ENCODE peak calls at places on chromosomes 11 and 22, in four cellular contexts. One of them, this sample, is unnamed.

GRCh38 chr11:111166655-111167054 is 78.9 kb upstream of the POU2AF2 start:
- DNase-seq in mammary epithelial cell: no peak
- DNase-seq in esophagus squamous epithelium: no peak
- DNase-seq in colonic mucosa: no peak
- DNase-seq in this sample: no peak

GRCh38 chr11:128469220-128469619 is 118.1 kb downstream of the ETS1 start:
- DNase-seq in mammary epithelial cell: no peak
- DNase-seq in colonic mucosa: no peak
- DNase-seq in esophagus squamous epithelium: no peak
- DNase-seq in this sample: no peak

GRCh38 chr11:105244157-105244820 is 104.7 kb upstream of the CARD18 start:
- DNase-seq in mammary epithelial cell: peak; percentile 79
- DNase-seq in esophagus squamous epithelium: no peak
- DNase-seq in colonic mucosa: no peak
- DNase-seq in this sample: no peak

GRCh38 chr11:80598905-80599304 is 1158.1 kb upstream of the TENM4 start:
- DNase-seq in mammary epithelial cell: peak; percentile 62
- DNase-seq in colonic mucosa: no peak
- DNase-seq in esophagus squamous epithelium: no peak
- DNase-seq in this sample: no peak

GRCh38 chr11:18720811-18721575 is 5.0 kb downstream of the IGSF22 start:
- DNase-seq in esophagus squamous epithelium: no peak
- DNase-seq in colonic mucosa: peak; percentile 92
- DNase-seq in mammary epithelial cell: peak; percentile 33
- DNase-seq in this sample: peak; percentile 79

GRCh38 chr11:63508009-63508408 is 2.1 kb downstream of the LGALS12 start:
- DNase-seq in esophagus squamous epithelium: no peak
- DNase-seq in mammary epithelial cell: no peak
- DNase-seq in colonic mucosa: peak; percentile 42
- DNase-seq in this sample: peak; percentile 52

GRCh38 chr11:19827399-19828135 is 114.9 kb downstream of the NAV2 start:
- DNase-seq in mammary epithelial cell: no peak
- DNase-seq in colonic mucosa: peak; percentile 25
- DNase-seq in esophagus squamous epithelium: no peak
- DNase-seq in this sample: no peak

GRCh38 chr11:71962428-71963038 is 33.7 kb downstream of the RNF121 start:
- DNase-seq in colonic mucosa: no peak
- DNase-seq in esophagus squamous epithelium: no peak
- DNase-seq in mammary epithelial cell: no peak
- DNase-seq in this sample: no peak

GRCh38 chr11:121538054-121538453 is 85.3 kb upstream of the SORL1-AS1 start:
- DNase-seq in mammary epithelial cell: no peak
- DNase-seq in colonic mucosa: no peak
- DNase-seq in esophagus squamous epithelium: no peak
- DNase-seq in this sample: no peak

GRCh38 chr11:120013325-120014250 is 124.3 kb downstream of the TRIM29 start:
- DNase-seq in mammary epithelial cell: peak; percentile 40
- DNase-seq in esophagus squamous epithelium: no peak
- DNase-seq in colonic mucosa: peak; percentile 63
- DNase-seq in this sample: peak; percentile 34

GRCh38 chr22:37062366-37062655 is 10.8 kb downstream of the KCTD17 start:
- DNase-seq in colonic mucosa: no peak
- DNase-seq in esophagus squamous epithelium: no peak
- DNase-seq in mammary epithelial cell: no peak
- DNase-seq in this sample: no peak

GRCh38 chr11:134939046-134939445 is 527.0 kb upstream of the B3GAT1 start:
- DNase-seq in mammary epithelial cell: no peak
- DNase-seq in colonic mucosa: no peak
- DNase-seq in esophagus squamous epithelium: no peak
- DNase-seq in this sample: no peak

GRCh38 chr22:47865626-47866025 is 1103.2 kb downstream of the TBC1D22A start:
- DNase-seq in esophagus squamous epithelium: no peak
- DNase-seq in mammary epithelial cell: no peak
- DNase-seq in colonic mucosa: no peak
- DNase-seq in this sample: no peak

GRCh38 chr11:131748146-131749050 is 378.0 kb downstream of the NTM start:
- DNase-seq in mammary epithelial cell: peak; percentile 42
- DNase-seq in colonic mucosa: peak; percentile 48
- DNase-seq in esophagus squamous epithelium: no peak
- DNase-seq in this sample: peak; percentile 45

GRCh38 chr11:69920500-69921428 is 101.5 kb upstream of the FGF3 start:
- DNase-seq in colonic mucosa: no peak
- DNase-seq in mammary epithelial cell: no peak
- DNase-seq in esophagus squamous epithelium: no peak
- DNase-seq in this sample: peak; percentile 4

GRCh38 chr11:126544311-126545056 is 189.0 kb downstream of the ST3GAL4 start:
- DNase-seq in mammary epithelial cell: peak; percentile 2
- DNase-seq in colonic mucosa: peak; percentile 25
- DNase-seq in esophagus squamous epithelium: no peak
- DNase-seq in this sample: peak; percentile 77

GRCh38 chr22:22235564-22235963 is 9.0 kb upstream of the VPREB1 start:
- DNase-seq in colonic mucosa: peak; percentile 25
- DNase-seq in mammary epithelial cell: peak; percentile 9
- DNase-seq in esophagus squamous epithelium: no peak
- DNase-seq in this sample: no peak

DNA sequence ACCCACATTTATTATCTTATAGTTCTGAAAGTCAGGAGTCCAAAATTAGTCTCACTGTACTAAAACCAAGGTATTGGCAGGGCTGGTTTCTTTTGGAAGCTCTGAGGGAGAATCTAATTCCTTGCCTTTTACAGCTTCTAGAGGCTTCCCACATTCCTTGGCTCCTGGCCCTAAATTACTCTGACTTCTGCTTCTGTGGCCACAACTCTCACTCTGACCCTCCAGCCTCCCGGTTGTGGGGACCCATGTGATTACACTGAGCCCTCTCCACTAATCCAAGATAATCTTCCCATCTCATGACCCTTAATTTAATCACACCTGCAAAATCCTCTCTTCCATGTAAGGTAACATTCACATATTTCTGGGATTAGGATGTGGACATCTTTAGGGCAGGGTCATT is 110.9 kb downstream of the ARL14EP start:
- DNase-seq in esophagus squamous epithelium: no peak
- DNase-seq in colonic mucosa: no peak
- DNase-seq in mammary epithelial cell: no peak
- DNase-seq in this sample: no peak
- TF ChIP-seq CTCF in esophagus squamous epithelium: no peak
- TF ChIP-seq CTCF in colonic mucosa: no peak
- TF ChIP-seq CTCF in mammary epithelial cell: no peak
- TF ChIP-seq CTCF in this sample: no peak

GRCh38 chr22:46338636-46339035 is 3.1 kb downstream of the TRMU start:
- DNase-seq in esophagus squamous epithelium: no peak
- DNase-seq in colonic mucosa: no peak
- DNase-seq in mammary epithelial cell: no peak
- DNase-seq in this sample: no peak

GRCh38 chr22:46339956-46340355 is 4.4 kb downstream of the TRMU start:
- DNase-seq in colonic mucosa: no peak
- DNase-seq in mammary epithelial cell: no peak
- DNase-seq in esophagus squamous epithelium: no peak
- DNase-seq in this sample: no peak

GRCh38 chr22:46335201-46336118 is at the start of gene TRMU:
- DNase-seq in esophagus squamous epithelium: no peak
- DNase-seq in colonic mucosa: peak; percentile 82
- DNase-seq in mammary epithelial cell: peak; percentile 81
- DNase-seq in this sample: peak; percentile 88

GRCh38 chr22:46336119-46337078 is 885 bp downstream of the TRMU start:
- DNase-seq in esophagus squamous epithelium: no peak
- DNase-seq in mammary epithelial cell: peak; percentile 29
- DNase-seq in colonic mucosa: peak; percentile 43
- DNase-seq in this sample: no peak

GRCh38 chr22:46337870-46338269 is 2.4 kb downstream of the TRMU start:
- DNase-seq in colonic mucosa: no peak
- DNase-seq in esophagus squamous epithelium: no peak
- DNase-seq in mammary epithelial cell: no peak
- DNase-seq in this sample: no peak
- H3K36me3 ChIP-seq in colonic mucosa: peaks cover 18% of the 10 kb centered on the region
- H3K36me3 ChIP-seq in esophagus squamous epithelium: peaks cover 14% of the 10 kb centered on the region
- H3K36me3 ChIP-seq in mammary epithelial cell: peaks cover 21% of the 10 kb centered on the region
- H3K36me3 ChIP-seq in this sample: no peaks in the 10 kb centered on the region

GRCh38 chr11:67354314-67355022 is 1.1 kb upstream of the POLD4 start:
- DNase-seq in colonic mucosa: peak; percentile 94
- DNase-seq in esophagus squamous epithelium: no peak
- DNase-seq in mammary epithelial cell: peak; percentile 93
- DNase-seq in this sample: peak; percentile 87
- TF ChIP-seq CTCF in colonic mucosa: no peak
- TF ChIP-seq CTCF in esophagus squamous epithelium: no peak
- TF ChIP-seq CTCF in mammary epithelial cell: no peak
- TF ChIP-seq CTCF in this sample: no peak

GRCh38 chr22:30354644-30355043 is 2.0 kb downstream of the SF3A1 start:
- DNase-seq in colonic mucosa: no peak
- DNase-seq in mammary epithelial cell: no peak
- DNase-seq in esophagus squamous epithelium: no peak
- DNase-seq in this sample: peak; percentile 60
- H3K36me3 ChIP-seq in colonic mucosa: peaks cover 5% of the 10 kb centered on the region
- H3K36me3 ChIP-seq in mammary epithelial cell: peaks cover 16% of the 10 kb centered on the region
- H3K36me3 ChIP-seq in esophagus squamous epithelium: peaks cover 15% of the 10 kb centered on the region
- H3K36me3 ChIP-seq in this sample: peaks cover 29% of the 10 kb centered on the region

DNA sequence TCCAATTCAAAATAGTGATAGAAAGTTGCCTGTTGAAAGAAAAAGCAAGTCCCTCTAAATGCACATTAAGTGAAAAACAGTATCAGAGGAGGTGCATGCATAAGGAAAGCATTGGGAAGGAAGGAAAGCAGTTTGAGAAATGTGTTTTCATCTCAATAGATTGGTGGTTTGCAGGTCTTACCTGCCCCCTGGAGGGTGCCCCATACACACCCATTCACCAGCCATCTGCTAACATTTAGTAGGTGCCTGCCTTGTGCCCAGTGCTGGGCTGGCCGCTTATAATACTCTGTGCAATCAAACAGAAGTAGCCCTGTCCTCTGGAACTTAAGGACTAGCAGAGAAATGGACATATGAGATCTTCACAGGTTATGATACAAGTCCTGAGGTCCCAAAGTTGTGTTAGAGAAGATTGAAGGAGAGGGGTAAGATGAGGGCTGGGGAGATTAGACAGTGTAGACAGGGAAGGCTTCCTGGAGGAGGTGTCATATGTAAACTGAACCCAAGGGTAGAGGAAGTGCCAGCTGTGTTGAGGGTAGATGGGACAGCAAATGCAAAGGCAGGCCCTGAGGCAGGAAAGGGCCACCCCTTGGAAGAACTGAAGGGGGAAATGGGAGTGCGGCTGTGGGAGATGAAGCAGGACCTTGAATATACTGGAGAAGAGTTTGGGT is 184.2 kb downstream of the MN1 start:
- DNase-seq in esophagus squamous epithelium: no peak
- DNase-seq in colonic mucosa: no peak
- DNase-seq in mammary epithelial cell: no peak
- DNase-seq in this sample: no peak
- TF ChIP-seq CTCF in esophagus squamous epithelium: no peak
- TF ChIP-seq CTCF in colonic mucosa: no peak
- TF ChIP-seq CTCF in mammary epithelial cell: peak; percentile 25
- TF ChIP-seq CTCF in this sample: no peak